ENCODE peak calls at places on chromosomes 11 and 22, in nine cellular contexts. F is upper lobe of right lung; L is left ventricle myocardium inferior; M is pancreas; B is ascending aorta; Z is neural progenitor cell; G is stomach; K is naive thymus-derived CD4-positive, alpha-beta T cell; E is mesenchymal stem cell. C is an unnamed sample.

GRCh38 chr22:36258750-36259619 is 6.1 kb downstream of the APOL1 start:
- DNase-seq in M (no peak), L (peak; percentile 34), G (no peak), Z (peak; percentile 85), K (no peak), B (no peak), F (no peak), E (peak; percentile 61), C (no peak)

GRCh38 chr11:42034821-42035220 is 575.4 kb upstream of the LRRC4C start:
- DNase-seq in M (no peak), L (no peak), G (no peak), E (no peak), F (no peak), B (no peak), Z (no peak), K (no peak), C (no peak)

GRCh38 chr11:95764267-95764898 is 25.2 kb downstream of the FAM76B start:
- DNase-seq in K (peak; percentile 71), G (no peak), B (no peak), F (no peak), E (peak; percentile 65), Z (peak; percentile 69), L (no peak), M (no peak), C (no peak)

GRCh38 chr11:69463181-69463891 is 18.1 kb upstream of the LINC01488 start:
- DNase-seq in Z (peak; percentile 83), M (peak; percentile 53), E (peak; percentile 89), L (peak; percentile 49), G (no peak), K (no peak), F (no peak), B (no peak), C (no peak)

GRCh38 chr22:20192972-20193760 is 42.3 kb upstream of the CCDC188 start:
- DNase-seq in K (no peak), Z (no peak), L (no peak), B (no peak), F (no peak), G (no peak), E (no peak), M (no peak), C (no peak)

GRCh38 chr11:126834149-126834548 is 166.4 kb downstream of the KIRREL3 start:
- DNase-seq in K (no peak), B (no peak), Z (no peak), L (no peak), E (peak; percentile 15), F (no peak), G (no peak), M (no peak), C (no peak)

GRCh38 chr11:134333312-134333711 is 1.5 kb downstream of the GLB1L2 start:
- DNase-seq in F (no peak), M (no peak), B (no peak), L (no peak), K (no peak), Z (no peak), E (no peak), G (no peak), C (no peak)

GRCh38 chr22:40182231-40182835 is 4.6 kb downstream of the TNRC6B start:
- DNase-seq in B (no peak), F (no peak), L (no peak), Z (no peak), G (no peak), E (peak; percentile 16), K (no peak), M (no peak), C (no peak)

GRCh38 chr22:23214398-23214797 is 34.1 kb downstream of the BCR start:
- DNase-seq in K (no peak), M (peak; percentile 37), L (no peak), E (no peak), F (no peak), G (no peak), Z (no peak), B (no peak), C (no peak)

GRCh38 chr22:23215294-23216204 is 35.2 kb downstream of the BCR start:
- DNase-seq in Z (no peak), K (no peak), F (no peak), B (no peak), M (peak; percentile 50), L (no peak), E (no peak), G (peak; percentile 66), C (no peak)

GRCh38 chr22:23218053-23218866 is 38.0 kb downstream of the BCR start:
- DNase-seq in K (no peak), G (no peak), M (peak; percentile 60), L (peak; percentile 7), E (no peak), Z (no peak), F (no peak), B (no peak), C (no peak)

GRCh38 chr22:23217171-23218052 is 37.1 kb downstream of the BCR start:
- DNase-seq in K (no peak), Z (no peak), M (peak; percentile 43), E (peak; percentile 55), L (peak; percentile 43), F (no peak), G (no peak), B (no peak), C (no peak)

GRCh38 chr22:23216331-23217170 is 36.2 kb downstream of the BCR start:
- DNase-seq in Z (no peak), E (no peak), G (no peak), M (peak; percentile 33), B (no peak), L (no peak), K (peak; percentile 41), F (no peak), C (peak; percentile 43)
- H3K4me1 ChIP-seq in Z (peaks cover 33% of the 10 kb centered on the region), E (peaks cover 46% of the 10 kb centered on the region), G (peaks cover 90% of the 10 kb centered on the region), M (peaks cover 68% of the 10 kb centered on the region), B (peaks cover 8% of the 10 kb centered on the region), L (peaks cover 92% of the 10 kb centered on the region), K (peaks cover 21% of the 10 kb centered on the region), F (peaks cover 70% of the 10 kb centered on the region), C (peaks cover 81% of the 10 kb centered on the region)

DNA sequence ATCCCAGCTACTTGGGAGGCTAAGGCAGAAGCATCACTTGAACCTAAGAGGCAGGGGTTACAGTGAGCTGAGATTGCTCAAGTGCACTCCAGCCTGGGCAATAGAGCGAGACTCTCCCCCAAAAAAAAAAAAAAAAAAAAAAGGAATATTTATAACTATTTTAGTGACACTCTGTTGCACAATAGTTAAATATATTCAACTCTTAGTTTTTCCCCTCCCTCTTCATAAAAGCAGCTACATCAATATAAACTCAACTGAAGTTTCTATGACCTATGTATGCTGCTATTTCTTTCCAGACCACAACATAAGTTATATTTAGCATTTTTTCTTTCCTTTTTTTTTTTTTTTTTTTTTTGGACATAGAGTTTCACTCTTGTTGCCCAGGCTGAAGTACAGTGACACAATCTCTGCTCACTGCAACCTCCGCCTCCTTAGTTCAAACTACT is 19.2 kb downstream of the CELF1 start:
- DNase-seq in K (no peak), F (no peak), G (no peak), L (no peak), M (no peak), E (peak; percentile 84), Z (no peak), B (no peak), C (no peak)
- H3K4me1 ChIP-seq in K (peaks cover 3% of the 10 kb centered on the region), F (peaks cover 39% of the 10 kb centered on the region), G (peaks cover 100% of the 10 kb centered on the region), L (peaks cover 80% of the 10 kb centered on the region), M (peaks cover 10% of the 10 kb centered on the region), E (peaks cover 11% of the 10 kb centered on the region), Z (peaks cover 9% of the 10 kb centered on the region), B (peaks cover 12% of the 10 kb centered on the region), C (peaks cover 27% of the 10 kb centered on the region)

DNA sequence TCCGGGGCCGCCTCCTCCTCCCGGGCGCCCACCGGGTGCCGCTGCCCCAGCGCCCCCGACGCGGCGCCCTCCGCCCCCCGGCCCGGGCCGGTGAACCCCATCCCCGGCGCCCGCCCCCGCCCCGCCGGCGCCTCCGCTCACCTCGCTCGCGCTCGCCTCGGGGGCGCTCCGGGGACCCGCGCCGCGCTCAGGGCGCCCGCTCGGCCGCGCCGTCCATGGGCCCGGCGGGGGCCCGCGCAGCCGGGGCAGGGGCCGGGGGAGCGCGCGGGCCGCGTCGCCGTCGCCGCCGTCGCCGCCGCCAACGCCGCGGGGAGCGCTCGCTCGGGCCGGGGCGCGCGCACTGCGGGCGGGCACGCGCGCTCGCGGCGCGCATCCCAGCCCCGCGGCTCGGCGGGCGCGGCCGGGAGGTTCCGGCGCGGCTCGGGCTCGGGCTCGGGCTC is 291 bp downstream of the DUSP8 start:
- DNase-seq in B (no peak), F (no peak), M (peak; percentile 73), G (no peak), E (no peak), Z (no peak), K (no peak), L (no peak), C (no peak)
- H3K4me1 ChIP-seq in B (peaks cover 21% of the 10 kb centered on the region), F (peaks cover 15% of the 10 kb centered on the region), M (peaks cover 10% of the 10 kb centered on the region), G (peaks cover 67% of the 10 kb centered on the region), E (peaks cover 41% of the 10 kb centered on the region), Z (peaks cover 25% of the 10 kb centered on the region), K (peaks cover 32% of the 10 kb centered on the region), L (peaks cover 71% of the 10 kb centered on the region), C (peaks cover 35% of the 10 kb centered on the region)

DNA sequence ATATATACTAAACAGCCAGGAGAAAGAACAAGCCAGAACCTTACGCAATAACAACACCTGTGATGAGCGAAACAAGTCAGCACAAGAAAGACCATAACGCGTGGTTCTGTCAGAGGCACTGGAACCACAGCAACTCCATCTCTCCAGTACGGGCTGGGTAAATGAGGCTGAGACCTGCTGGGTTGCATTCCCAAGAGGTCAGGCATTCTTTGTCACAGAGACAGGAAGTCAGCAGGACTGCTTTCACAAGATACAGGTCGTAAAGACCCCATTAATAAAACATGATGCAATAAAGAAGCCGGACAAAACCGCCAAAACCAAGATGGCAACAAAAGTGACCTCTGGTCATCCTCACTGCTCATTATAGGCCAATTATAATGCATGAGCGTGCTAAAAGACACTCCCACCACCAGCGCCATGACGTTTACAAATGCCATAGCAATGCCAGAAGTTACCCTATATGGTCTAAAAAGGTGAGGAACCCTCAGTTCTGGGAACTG is 21.7 kb downstream of the TPST2 start:
- DNase-seq in K (no peak), G (no peak), Z (peak; percentile 77), B (no peak), M (no peak), E (peak; percentile 69), L (no peak), F (no peak), C (no peak)
- H3K4me1 ChIP-seq in K (peaks cover 20% of the 10 kb centered on the region), G (no peaks in the 10 kb centered on the region), Z (peaks cover 31% of the 10 kb centered on the region), B (no peaks in the 10 kb centered on the region), M (peaks cover 7% of the 10 kb centered on the region), E (peaks cover 19% of the 10 kb centered on the region), L (peaks cover 53% of the 10 kb centered on the region), F (peaks cover 25% of the 10 kb centered on the region), C (peaks cover 16% of the 10 kb centered on the region)

GRCh38 chr22:37325024-37325395 is 42.7 kb downstream of the CYTH4 start:
- DNase-seq in G (no peak), B (no peak), L (no peak), M (no peak), F (peak; percentile 60), Z (no peak), E (no peak), K (no peak), C (no peak)
- H3K4me1 ChIP-seq in G (peaks cover 28% of the 10 kb centered on the region), B (no peaks in the 10 kb centered on the region), L (peaks cover 6% of the 10 kb centered on the region), M (peaks cover 25% of the 10 kb centered on the region), F (no peaks in the 10 kb centered on the region), Z (peaks cover 18% of the 10 kb centered on the region), E (peaks cover 32% of the 10 kb centered on the region), K (no peaks in the 10 kb centered on the region), C (no peaks in the 10 kb centered on the region)